ENCODE peak calls at places on chromosome 9, in six cellular contexts. One of them, this sample, is unnamed.

GRCh38 chr9:137021574-137021978 is 6.5 kb downstream of the ABCA2 start:
- DNase-seq in foreskin fibroblast: no peak
- DNase-seq in BJ: no peak
- DNase-seq in AG10803: no peak
- DNase-seq in brain microvascular endothelial cell: no peak
- DNase-seq in epithelial cell of esophagus: no peak
- DNase-seq in this sample: no peak

GRCh38 chr9:87816041-87816440 is 66.6 kb upstream of the SPATA31E1 start:
- DNase-seq in foreskin fibroblast: peak; percentile 64
- DNase-seq in BJ: no peak
- DNase-seq in AG10803: peak; percentile 20
- DNase-seq in brain microvascular endothelial cell: no peak
- DNase-seq in epithelial cell of esophagus: peak; percentile 29
- DNase-seq in this sample: peak; percentile 60

GRCh38 chr9:106111039-106111740 is 416.8 kb downstream of the TMEM38B start:
- DNase-seq in foreskin fibroblast: no peak
- DNase-seq in BJ: no peak
- DNase-seq in AG10803: no peak
- DNase-seq in brain microvascular endothelial cell: no peak
- DNase-seq in epithelial cell of esophagus: no peak
- DNase-seq in this sample: no peak

GRCh38 chr9:116475201-116475600 is 211.9 kb upstream of the TRIM32 start:
- DNase-seq in foreskin fibroblast: peak; percentile 80
- DNase-seq in BJ: no peak
- DNase-seq in AG10803: peak; percentile 75
- DNase-seq in brain microvascular endothelial cell: peak; percentile 51
- DNase-seq in epithelial cell of esophagus: peak; percentile 12
- DNase-seq in this sample: peak; percentile 49

GRCh38 chr9:40911647-40912046 is 216.8 kb downstream of the FOXD4L6 start:
- DNase-seq in foreskin fibroblast: no peak
- DNase-seq in BJ: no peak
- DNase-seq in AG10803: no peak
- DNase-seq in brain microvascular endothelial cell: no peak
- DNase-seq in epithelial cell of esophagus: no peak
- DNase-seq in this sample: no peak

GRCh38 chr9:11163843-11164242 is 551.0 kb upstream of the PTPRD start:
- DNase-seq in foreskin fibroblast: no peak
- DNase-seq in BJ: no peak
- DNase-seq in AG10803: no peak
- DNase-seq in brain microvascular endothelial cell: no peak
- DNase-seq in epithelial cell of esophagus: no peak
- DNase-seq in this sample: no peak

GRCh38 chr9:124695280-124695890 is 75.7 kb downstream of the NR6A1 start:
- DNase-seq in foreskin fibroblast: peak; percentile 22
- DNase-seq in BJ: no peak
- DNase-seq in AG10803: peak; percentile 55
- DNase-seq in brain microvascular endothelial cell: peak; percentile 83
- DNase-seq in epithelial cell of esophagus: peak; percentile 31
- DNase-seq in this sample: no peak

GRCh38 chr9:73199886-73200285 is 48.2 kb downstream of the ANXA1 start:
- DNase-seq in foreskin fibroblast: peak; percentile 41
- DNase-seq in BJ: no peak
- DNase-seq in AG10803: no peak
- DNase-seq in brain microvascular endothelial cell: no peak
- DNase-seq in epithelial cell of esophagus: peak; percentile 36
- DNase-seq in this sample: no peak

GRCh38 chr9:135955981-135956797 is 5.0 kb downstream of the UBAC1 start:
- DNase-seq in foreskin fibroblast: no peak
- DNase-seq in BJ: no peak
- DNase-seq in AG10803: no peak
- DNase-seq in brain microvascular endothelial cell: no peak
- DNase-seq in epithelial cell of esophagus: no peak
- DNase-seq in this sample: no peak

GRCh38 chr9:1514241-1514640 is 464.1 kb downstream of the DMRT2 start:
- DNase-seq in foreskin fibroblast: no peak
- DNase-seq in BJ: no peak
- DNase-seq in AG10803: no peak
- DNase-seq in brain microvascular endothelial cell: no peak
- DNase-seq in epithelial cell of esophagus: peak; percentile 29
- DNase-seq in this sample: no peak

GRCh38 chr9:114742947-114743346 is 61.0 kb upstream of the TEX48 start:
- DNase-seq in foreskin fibroblast: no peak
- DNase-seq in BJ: no peak
- DNase-seq in AG10803: peak; percentile 58
- DNase-seq in brain microvascular endothelial cell: no peak
- DNase-seq in epithelial cell of esophagus: peak; percentile 31
- DNase-seq in this sample: peak; percentile 41

GRCh38 chr9:2679011-2679410 is 38.3 kb upstream of the KCNV2 start:
- DNase-seq in foreskin fibroblast: no peak
- DNase-seq in BJ: no peak
- DNase-seq in AG10803: no peak
- DNase-seq in brain microvascular endothelial cell: no peak
- DNase-seq in epithelial cell of esophagus: peak; percentile 72
- DNase-seq in this sample: no peak

GRCh38 chr9:95511952-95512750 is 4.6 kb downstream of the PTCH1 start:
- DNase-seq in foreskin fibroblast: peak; percentile 73
- DNase-seq in BJ: no peak
- DNase-seq in AG10803: peak; percentile 40
- DNase-seq in brain microvascular endothelial cell: no peak
- DNase-seq in epithelial cell of esophagus: peak; percentile 39
- DNase-seq in this sample: no peak

GRCh38 chr9:82202808-82203207 is 214.2 kb downstream of the SPATA31D1 start:
- DNase-seq in foreskin fibroblast: peak; percentile 83
- DNase-seq in BJ: no peak
- DNase-seq in AG10803: peak; percentile 51
- DNase-seq in brain microvascular endothelial cell: peak; percentile 56
- DNase-seq in epithelial cell of esophagus: peak; percentile 93
- DNase-seq in this sample: peak; percentile 83

GRCh38 chr9:126690431-126691051 is 76.8 kb downstream of the LMX1B start:
- DNase-seq in foreskin fibroblast: peak; percentile 29
- DNase-seq in BJ: no peak
- DNase-seq in AG10803: no peak
- DNase-seq in brain microvascular endothelial cell: no peak
- DNase-seq in epithelial cell of esophagus: peak; percentile 54
- DNase-seq in this sample: no peak
- TF ChIP-seq CTCF in foreskin fibroblast: peak; percentile 48
- TF ChIP-seq CTCF in BJ: peak; percentile 63
- TF ChIP-seq CTCF in AG10803: peak; percentile 46
- TF ChIP-seq CTCF in brain microvascular endothelial cell: peak; percentile 82
- TF ChIP-seq CTCF in epithelial cell of esophagus: peak; percentile 73
- TF ChIP-seq CTCF in this sample: peak; percentile 46

GRCh38 chr9:133864011-133864410 is 125.9 kb upstream of the SARDH start:
- DNase-seq in foreskin fibroblast: peak; percentile 58
- DNase-seq in BJ: no peak
- DNase-seq in AG10803: no peak
- DNase-seq in brain microvascular endothelial cell: no peak
- DNase-seq in epithelial cell of esophagus: peak; percentile 34
- DNase-seq in this sample: no peak

GRCh38 chr9:133861103-133861502 is 123.0 kb upstream of the SARDH start:
- DNase-seq in foreskin fibroblast: no peak
- DNase-seq in BJ: no peak
- DNase-seq in AG10803: no peak
- DNase-seq in brain microvascular endothelial cell: no peak
- DNase-seq in epithelial cell of esophagus: no peak
- DNase-seq in this sample: no peak

GRCh38 chr9:133862585-133863041 is 124.5 kb upstream of the SARDH start:
- DNase-seq in foreskin fibroblast: no peak
- DNase-seq in BJ: no peak
- DNase-seq in AG10803: no peak
- DNase-seq in brain microvascular endothelial cell: no peak
- DNase-seq in epithelial cell of esophagus: no peak
- DNase-seq in this sample: no peak

GRCh38 chr9:133861692-133862091 is 123.5 kb upstream of the SARDH start:
- DNase-seq in foreskin fibroblast: no peak
- DNase-seq in BJ: no peak
- DNase-seq in AG10803: no peak
- DNase-seq in brain microvascular endothelial cell: no peak
- DNase-seq in epithelial cell of esophagus: no peak
- DNase-seq in this sample: no peak

DNA sequence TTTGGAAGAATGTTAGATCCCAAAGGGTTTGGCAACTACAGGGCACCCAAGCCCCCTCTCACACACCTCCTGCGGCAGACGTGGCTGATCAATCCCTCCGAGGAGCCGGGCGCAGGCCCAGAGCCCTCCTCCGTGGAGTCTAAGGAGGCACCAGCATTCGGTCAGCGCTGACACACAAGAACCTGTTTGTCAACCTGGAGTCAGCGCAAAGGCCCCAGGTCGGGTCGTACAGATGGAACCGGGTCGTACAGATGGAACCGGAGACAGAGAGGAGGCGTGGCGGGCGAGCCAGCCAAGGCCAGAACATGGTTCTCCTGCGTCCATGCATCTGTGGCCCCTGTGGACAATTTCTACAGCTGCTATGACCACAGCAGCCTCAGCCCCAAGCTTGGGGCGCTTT is 125.0 kb upstream of the SARDH start:
- DNase-seq in foreskin fibroblast: no peak
- DNase-seq in BJ: no peak
- DNase-seq in AG10803: no peak
- DNase-seq in brain microvascular endothelial cell: no peak
- DNase-seq in epithelial cell of esophagus: no peak
- DNase-seq in this sample: no peak
- H3K4me3 ChIP-seq in foreskin fibroblast: no peak overlapping the region
- H3K4me3 ChIP-seq in BJ: no peak overlapping the region
- H3K4me3 ChIP-seq in AG10803: no peak overlapping the region
- H3K4me3 ChIP-seq in brain microvascular endothelial cell: no peak overlapping the region
- H3K4me3 ChIP-seq in epithelial cell of esophagus: no peak overlapping the region
- H3K4me3 ChIP-seq in this sample: no peak overlapping the region

DNA sequence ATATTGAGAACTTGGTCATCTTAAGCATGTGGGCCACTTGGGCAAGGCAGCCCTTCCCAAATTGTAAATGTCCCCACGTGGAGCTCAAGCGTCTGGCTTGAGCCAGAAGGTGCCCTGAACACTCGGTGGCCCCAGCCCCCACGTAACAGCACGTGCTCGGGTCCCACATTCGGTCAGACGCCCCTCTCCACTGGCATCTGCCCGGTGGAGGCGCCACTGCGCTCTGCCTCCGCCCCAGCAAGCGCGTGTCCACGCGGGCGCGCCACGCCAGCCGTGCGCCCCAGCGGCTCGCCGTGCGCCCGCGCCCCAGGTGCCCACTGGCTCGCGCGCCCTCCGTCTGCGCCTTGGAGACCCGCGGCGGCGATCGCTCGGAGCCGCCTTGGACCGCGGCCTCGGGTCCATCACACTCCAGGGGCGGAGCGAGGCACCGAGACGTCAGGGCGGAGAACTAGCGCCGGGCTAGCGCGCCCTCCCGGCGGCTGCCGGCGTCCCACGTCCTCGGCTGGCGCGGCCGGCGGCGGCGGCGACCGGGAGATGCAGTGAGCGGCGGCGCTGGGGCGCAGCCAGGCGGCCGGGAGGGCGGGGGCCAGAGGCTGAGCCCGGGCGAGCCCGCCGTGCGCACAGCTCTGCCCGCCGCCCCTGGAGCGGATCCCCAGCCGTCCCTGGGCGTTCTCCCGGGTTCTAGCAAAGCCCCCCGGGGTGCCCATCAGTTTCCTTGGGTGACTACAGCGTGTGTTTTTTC is at the start of gene PALM2AKAP2:
- DNase-seq in foreskin fibroblast: peak; percentile 91
- DNase-seq in BJ: no peak
- DNase-seq in AG10803: peak; percentile 73
- DNase-seq in brain microvascular endothelial cell: peak; percentile 46
- DNase-seq in epithelial cell of esophagus: peak; percentile 75
- DNase-seq in this sample: peak; percentile 46
- TF ChIP-seq CTCF in foreskin fibroblast: peak; percentile 29
- TF ChIP-seq CTCF in BJ: peak; percentile 45
- TF ChIP-seq CTCF in AG10803: peak; percentile 10
- TF ChIP-seq CTCF in brain microvascular endothelial cell: peak; percentile 49
- TF ChIP-seq CTCF in epithelial cell of esophagus: peak; percentile 26
- TF ChIP-seq CTCF in this sample: peak; percentile 10

GRCh38 chr9:38414040-38414723 is 10.1 kb downstream of the IGFBPL1 start:
- DNase-seq in foreskin fibroblast: no peak
- DNase-seq in BJ: no peak
- DNase-seq in AG10803: no peak
- DNase-seq in brain microvascular endothelial cell: no peak
- DNase-seq in epithelial cell of esophagus: no peak
- DNase-seq in this sample: no peak
- H3K4me3 ChIP-seq in foreskin fibroblast: no peak overlapping the region
- H3K4me3 ChIP-seq in BJ: no peak overlapping the region
- H3K4me3 ChIP-seq in AG10803: no peak overlapping the region
- H3K4me3 ChIP-seq in brain microvascular endothelial cell: no peak overlapping the region
- H3K4me3 ChIP-seq in epithelial cell of esophagus: no peak overlapping the region
- H3K4me3 ChIP-seq in this sample: no peak overlapping the region

GRCh38 chr9:78213696-78214095 is 22.2 kb upstream of the CEP78 start:
- DNase-seq in foreskin fibroblast: peak; percentile 27
- DNase-seq in BJ: no peak
- DNase-seq in AG10803: peak; percentile 30
- DNase-seq in brain microvascular endothelial cell: peak; percentile 10
- DNase-seq in epithelial cell of esophagus: peak; percentile 35
- DNase-seq in this sample: peak; percentile 56
- TF ChIP-seq CTCF in foreskin fibroblast: no peak
- TF ChIP-seq CTCF in BJ: peak; percentile 26
- TF ChIP-seq CTCF in AG10803: peak; percentile 41
- TF ChIP-seq CTCF in brain microvascular endothelial cell: peak; percentile 42
- TF ChIP-seq CTCF in epithelial cell of esophagus: peak; percentile 49
- TF ChIP-seq CTCF in this sample: peak; percentile 43